ENCODE peak calls at places on chromosomes 4 and X, in nine cellular contexts. M is endothelial cell; J is activated CD4-positive, alpha-beta T cell treated with anti-CD3 and anti-CD28 coated beads, Interleukin-2, amount 10 ng/mL, durations not matched to agents 7 days and 5 days; G is HCT116; N is EL; R is naive thymus-derived CD4-positive, alpha-beta T cell; L is left ventricle myocardium inferior; E is B cell; D is activated naive CD8-positive, alpha-beta T cell treated with anti-CD3 and anti-CD28 coated beads, Interleukin-2, amount 50 U/mL, for 24 hours. T is an unnamed sample.

GRCh38 chr4:4704267-4704666 is 155.2 kb upstream of the MSX1 start:
- DNase-seq in L (no peak), R (no peak), E (no peak), M (no peak), G (no peak), J (no peak), D (no peak), N (peak), T (no peak)

GRCh38 chr4:126440297-126440696 is 1125.5 kb downstream of the FAT4 start:
- DNase-seq in J (no peak), R (no peak), D (no peak), N (no peak), G (no peak), M (no peak), L (no peak), E (no peak), T (no peak)

GRCh38 chr4:6201580-6202091 is 1.3 kb upstream of the JAKMIP1 start:
- DNase-seq in G (no peak), R (no peak), D (no peak), L (no peak), M (no peak), N (no peak), J (no peak), E (peak), T (no peak)

GRCh38 chr4:100311181-100311580 is 120.9 kb upstream of the DDIT4L start:
- DNase-seq in E (no peak), R (no peak), L (no peak), N (no peak), M (peak), J (no peak), D (no peak), G (peak), T (no peak)

GRCh38 chrX:97616883-97617510 is 733.3 kb downstream of the RPA4 start:
- DNase-seq in D (no peak), L (no peak), N (peak), M (no peak), E (peak), G (peak), J (no peak), R (no peak), T (no peak)

GRCh38 chr4:82745173-82745842 is 53.3 kb downstream of the SCD5 start:
- DNase-seq in M (no peak), R (no peak), J (no peak), L (no peak), N (peak), D (no peak), G (no peak), E (no peak), T (no peak)

GRCh38 chr4:54525602-54526001 is 132.2 kb upstream of the KIT start:
- DNase-seq in J (no peak), N (peak), L (no peak), R (no peak), M (no peak), G (no peak), D (no peak), E (no peak), T (no peak)

GRCh38 chr4:154559141-154559841 is 3.5 kb upstream of the FGB start:
- DNase-seq in M (peak), J (peak), E (peak), L (no peak), R (no peak), D (no peak), N (peak), G (peak), T (no peak)

GRCh38 chr4:65175585-65175984 is 494.7 kb downstream of the EPHA5 start:
- DNase-seq in R (no peak), N (no peak), E (no peak), L (no peak), G (no peak), D (no peak), J (no peak), M (no peak), T (no peak)

GRCh38 chr4:112651641-112652040 is 14.7 kb downstream of the LARP7 start:
- DNase-seq in D (no peak), E (no peak), R (no peak), M (no peak), J (no peak), L (no peak), G (no peak), N (no peak), T (no peak)

GRCh38 chr4:150206981-150207380 is 128.7 kb downstream of the DCLK2 start:
- DNase-seq in R (no peak), E (no peak), D (no peak), G (no peak), M (no peak), J (no peak), N (no peak), L (no peak), T (no peak)

GRCh38 chr4:144449623-144450022 is 196.3 kb upstream of the HHIP start:
- DNase-seq in G (no peak), E (no peak), D (no peak), J (no peak), R (no peak), M (no peak), N (peak), L (peak), T (peak)

GRCh38 chr4:610411-611261 is 14.7 kb upstream of the PDE6B start:
- DNase-seq in M (no peak), N (peak), L (peak), E (no peak), D (no peak), R (no peak), J (no peak), G (no peak), T (no peak)

GRCh38 chrX:63963382-63963781 is 178.4 kb upstream of the ARHGEF9 start:
- DNase-seq in J (no peak), R (no peak), N (no peak), E (no peak), G (no peak), L (no peak), M (no peak), D (no peak), T (peak)

GRCh38 chrX:46381630-46382029 is 163.6 kb downstream of the ZNF674 start:
- DNase-seq in G (peak), L (no peak), J (peak), N (peak), M (peak), E (peak), R (no peak), D (peak), T (no peak)